ENCODE peak calls at places on chromosomes 6 and 20, in seven cellular contexts. I, Z, U, A, M, L and T are unnamed samples. For H3K4me1 and H3K27me3, the result is how much of the 10 kb centered on the place peaks cover.

GRCh38 chr6:6176829-6177228 is 143.6 kb downstream of the F13A1 start:
- DNase-seq in Z (no peak), I (no peak), A (no peak), L (no peak), U (no peak), M (no peak), T (no peak)

GRCh38 chr6:27814665-27815424 is 97.4 kb downstream of the OR2B2 start:
- DNase-seq in U (peak), I (peak), L (peak), Z (peak), A (no peak), M (peak), T (peak)

GRCh38 chr6:144220031-144220790 is 64.9 kb upstream of the UTRN start:
- DNase-seq in M (no peak), U (no peak), Z (no peak), A (no peak), I (no peak), L (no peak), T (no peak)

GRCh38 chr6:116369540-116370327 is 1.0 kb upstream of the DSE start:
- DNase-seq in A (no peak), Z (no peak), M (no peak), I (no peak), U (no peak), L (no peak), T (no peak)

GRCh38 chr6:168052291-168052891 is 26.6 kb downstream of the FRMD1 start:
- DNase-seq in L (no peak), M (peak), Z (no peak), U (no peak), A (no peak), I (peak), T (no peak)

GRCh38 chr6:150887978-150888563 is 22.6 kb downstream of the MTHFD1L start:
- DNase-seq in L (no peak), M (no peak), Z (no peak), A (no peak), I (no peak), U (no peak), T (no peak)

GRCh38 chr6:24495516-24495847 is 713 bp downstream of the ALDH5A1 start:
- DNase-seq in U (no peak), I (peak), A (peak), L (peak), Z (peak), M (peak), T (peak)

GRCh38 chr6:53311586-53311935 is 37.2 kb downstream of the ELOVL5 start:
- DNase-seq in U (no peak), Z (no peak), L (no peak), A (no peak), M (no peak), I (no peak), T (no peak)

GRCh38 chr6:20717743-20718142 is 183.5 kb downstream of the CDKAL1 start:
- DNase-seq in Z (no peak), I (no peak), U (no peak), A (no peak), L (no peak), M (no peak), T (no peak)

GRCh38 chr20:53162251-53162835 is 190.2 kb downstream of the TSHZ2 start:
- DNase-seq in Z (peak), L (peak), U (no peak), I (no peak), A (peak), M (no peak), T (peak)

GRCh38 chr20:47266847-47267515 is 89.5 kb downstream of the ZMYND8 start:
- DNase-seq in A (no peak), M (no peak), I (no peak), Z (no peak), L (peak), U (no peak), T (no peak)

GRCh38 chr6:142946924-142947701 is 2.1 kb upstream of the HIVEP2 start:
- DNase-seq in L (peak), U (no peak), I (peak), M (peak), A (peak), Z (peak), T (peak)

GRCh38 chr20:2816030-2816582 is at the start of gene TMEM239:
- DNase-seq in M (no peak), L (peak), I (no peak), U (no peak), A (no peak), Z (no peak), T (no peak)

GRCh38 chr6:41815587-41815986 is 28.1 kb downstream of the TOMM6 start:
- DNase-seq in I (no peak), M (no peak), U (no peak), L (no peak), Z (no peak), A (no peak), T (no peak)

GRCh38 chr20:44054118-44054517 is 132.9 kb downstream of the JPH2 start:
- DNase-seq in L (peak), A (no peak), Z (no peak), I (no peak), M (peak), U (no peak), T (peak)

GRCh38 chr6:91860951-91861350 is 1274.1 kb upstream of the MAP3K7 start:
- DNase-seq in I (no peak), L (no peak), A (no peak), M (no peak), U (no peak), Z (peak), T (no peak)

GRCh38 chr6:40461643-40462042 is 125.5 kb downstream of the LRFN2 start:
- DNase-seq in U (no peak), L (no peak), A (no peak), M (no peak), I (no peak), Z (no peak), T (no peak)

GRCh38 chr20:59165794-59166709 is 2.4 kb downstream of the ZNF831 start:
- DNase-seq in I (no peak), A (no peak), U (no peak), M (no peak), Z (no peak), L (no peak), T (no peak)

GRCh38 chr6:13724174-13724573 is 12.5 kb upstream of the RANBP9 start:
- DNase-seq in I (no peak), Z (no peak), M (no peak), U (no peak), L (no peak), A (no peak), T (no peak)

GRCh38 chr6:79296211-79296610 is 61.7 kb upstream of the HMGN3 start:
- DNase-seq in L (no peak), A (no peak), U (no peak), M (no peak), Z (no peak), I (no peak), T (no peak)

GRCh38 chr20:25301357-25301920 is 53.6 kb downstream of the PYGB start:
- DNase-seq in Z (no peak), U (no peak), M (no peak), A (no peak), I (no peak), L (no peak), T (no peak)

GRCh38 chr6:69894578-69895347 is 28.4 kb downstream of the COL19A1 start:
- DNase-seq in Z (peak), L (no peak), A (no peak), I (no peak), U (peak), M (no peak), T (no peak)

DNA sequence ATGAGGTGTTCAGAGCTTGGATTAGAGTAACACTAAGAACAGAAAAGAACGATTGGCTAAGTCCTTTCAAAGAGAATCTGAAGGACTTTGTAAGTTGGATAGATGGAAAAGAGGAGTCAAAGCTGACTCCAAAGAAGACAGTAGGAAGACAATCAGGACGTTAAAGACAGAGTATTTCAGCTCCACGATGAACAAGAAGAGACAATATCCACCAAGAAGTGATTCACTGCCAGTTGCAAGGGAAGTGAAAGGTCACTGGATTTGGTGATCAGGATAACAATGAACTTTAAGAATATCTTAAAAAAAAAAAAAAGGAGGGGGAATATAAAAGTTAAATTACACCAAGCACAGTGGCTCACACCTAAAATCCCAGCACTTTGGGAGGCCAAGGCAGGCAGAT is 17.9 kb downstream of the REPS1 start:
- DNase-seq in I (no peak), A (no peak), Z (no peak), U (no peak), M (no peak), L (no peak), T (no peak)
- H3K4me1 ChIP-seq in I (half or more), A (under half), Z (under half), U (under half), M (half or more), L (half or more), T (under half)

GRCh38 chr20:63070301-63070625 is 63.5 kb upstream of the BHLHE23 start:
- DNase-seq in M (no peak), I (peak), L (no peak), Z (no peak), U (no peak), A (no peak), T (no peak)
- H3K27me3 ChIP-seq in M (half or more), I (half or more), L (under half), Z (under half), U (under half), A (under half), T (under half)

GRCh38 chr6:31629014-31629413 is 8.5 kb downstream of the PRRC2A start:
- DNase-seq in M (no peak), I (no peak), L (no peak), A (no peak), U (no peak), Z (no peak), T (no peak)
- TF ChIP-seq POLR2A in M (no peak), I (no peak), L (no peak), A (no peak), U (no peak), Z (no peak), T (no peak)

GRCh38 chr6:121849477-121849876 is 414.0 kb downstream of the GJA1 start:
- DNase-seq in L (peak), M (peak), A (peak), Z (peak), I (no peak), U (no peak), T (no peak)
- H3K4me1 ChIP-seq in L (under half), M (under half), A (under half), Z (under half), I (under half), U (under half), T (under half)